ENCODE peak calls at places on chromosomes 1 and 21, in seven cellular contexts. U is breast epithelium, C is uterus, A is Peyer's patch, O is adrenal gland, H is testis, E is body of pancreas. N is an unnamed sample.

GRCh38 chr1:161484613-161485012 is 20.6 kb upstream of the FCGR2A start:
- DNase-seq in O (no peak), C (no peak), H (no peak), E (no peak), A (no peak), U (no peak), N (no peak)

GRCh38 chr1:201142011-201142853 is 12.0 kb downstream of the TMEM9 start:
- DNase-seq in U (no peak), O (no peak), E (no peak), H (peak), C (no peak), A (no peak), N (no peak)

GRCh38 chr1:221286399-221286798 is 407.2 kb downstream of the HLX start:
- DNase-seq in E (no peak), C (no peak), A (no peak), U (no peak), H (no peak), O (no peak), N (no peak)

GRCh38 chr1:59815892-59816291 is 1.1 kb downstream of the HOOK1 start:
- DNase-seq in H (no peak), O (no peak), C (no peak), E (no peak), A (no peak), U (no peak), N (no peak)

GRCh38 chr1:77039739-77040138 is 172.5 kb downstream of the ST6GALNAC5 start:
- DNase-seq in U (no peak), H (peak), C (peak), A (no peak), O (peak), E (peak), N (peak)

GRCh38 chr1:226009650-226010044 is 10.5 kb upstream of the SDE2 start:
- DNase-seq in E (no peak), H (no peak), C (no peak), O (no peak), U (no peak), A (no peak), N (no peak)

GRCh38 chr1:13892671-13893325 is 192.8 kb downstream of the PRDM2 start:
- DNase-seq in E (no peak), H (peak), A (peak), C (no peak), O (no peak), U (no peak), N (peak)

GRCh38 chr1:2803086-2803930 is 1.8 kb upstream of the TTC34 start:
- DNase-seq in H (no peak), E (no peak), A (no peak), U (no peak), O (no peak), C (no peak), N (no peak)

GRCh38 chr1:186550832-186551231 is 89.9 kb upstream of the PDC start:
- DNase-seq in E (no peak), A (no peak), C (no peak), H (no peak), U (no peak), O (no peak), N (no peak)

GRCh38 chr21:45253633-45254556 is 33.8 kb downstream of the POFUT2 start:
- DNase-seq in U (no peak), A (no peak), O (no peak), H (no peak), E (no peak), C (no peak), N (no peak)

GRCh38 chr1:118388341-118388740 is 203.3 kb upstream of the SPAG17 start:
- DNase-seq in A (no peak), O (no peak), E (no peak), U (no peak), H (no peak), C (no peak), N (no peak)

GRCh38 chr1:41158147-41158875 is 83.8 kb downstream of the SCMH1 start:
- DNase-seq in E (no peak), O (no peak), A (no peak), C (no peak), H (no peak), U (no peak), N (no peak)

GRCh38 chr1:41721039-41721438 is 197.7 kb downstream of the HIVEP3 start:
- DNase-seq in C (no peak), A (no peak), U (no peak), O (no peak), E (no peak), H (no peak), N (no peak)

GRCh38 chr21:33198346-33199135 is 31.2 kb upstream of the IFNAR2 start:
- DNase-seq in E (peak), O (peak), C (no peak), A (no peak), U (no peak), H (peak), N (no peak)

GRCh38 chr1:182206628-182207239 is 145.2 kb upstream of the ZNF648 start:
- DNase-seq in C (peak), O (peak), H (peak), A (no peak), U (no peak), E (peak), N (peak)

GRCh38 chr1:151134396-151134795 is 12.0 kb downstream of the SEMA6C start:
- DNase-seq in A (no peak), H (no peak), O (no peak), C (no peak), E (no peak), U (no peak), N (no peak)

GRCh38 chr1:33347650-33347992 is 26.7 kb upstream of the A3GALT2 start:
- DNase-seq in A (no peak), U (no peak), H (peak), O (peak), C (peak), E (no peak), N (peak)

GRCh38 chr1:29747136-29747670 is 510.9 kb downstream of the PTPRU start:
- DNase-seq in U (no peak), E (no peak), C (no peak), H (no peak), O (no peak), A (peak), N (no peak)

GRCh38 chr1:27954186-27954585 is 5.6 kb upstream of the XKR8 start:
- DNase-seq in O (no peak), U (no peak), C (no peak), A (no peak), E (no peak), H (no peak), N (no peak)
- TF ChIP-seq POLR2A in O (no peak), U (no peak), C (no peak), A (no peak), E (no peak), H (no peak), N (no peak)

GRCh38 chr1:217079579-217079978 is 356.4 kb upstream of the ESRRG start:
- DNase-seq in U (no peak), E (no peak), A (no peak), O (no peak), C (no peak), H (no peak), N (no peak)
- H3K27ac ChIP-seq in U (peak), E (no peak), A (no peak), O (no peak), C (no peak), H (no peak), N (no peak)

GRCh38 chr1:8261398-8261762 is 56.5 kb upstream of the SLC45A1 start:
- DNase-seq in E (no peak), O (no peak), H (no peak), C (no peak), U (no peak), A (no peak), N (no peak)

GRCh38 chr1:8267307-8267706 is 50.6 kb upstream of the SLC45A1 start:
- DNase-seq in A (no peak), E (no peak), C (no peak), H (no peak), O (no peak), U (no peak), N (no peak)

GRCh38 chr1:8263806-8264205 is 54.1 kb upstream of the SLC45A1 start:
- DNase-seq in O (no peak), C (no peak), A (no peak), E (no peak), U (no peak), H (no peak), N (no peak)

GRCh38 chr1:8266436-8267165 is 51.3 kb upstream of the SLC45A1 start:
- DNase-seq in U (no peak), A (no peak), H (no peak), E (no peak), O (no peak), C (no peak), N (no peak)
- TF ChIP-seq POLR2A in U (no peak), A (no peak), H (no peak), E (no peak), O (no peak), C (no peak), N (no peak)

DNA sequence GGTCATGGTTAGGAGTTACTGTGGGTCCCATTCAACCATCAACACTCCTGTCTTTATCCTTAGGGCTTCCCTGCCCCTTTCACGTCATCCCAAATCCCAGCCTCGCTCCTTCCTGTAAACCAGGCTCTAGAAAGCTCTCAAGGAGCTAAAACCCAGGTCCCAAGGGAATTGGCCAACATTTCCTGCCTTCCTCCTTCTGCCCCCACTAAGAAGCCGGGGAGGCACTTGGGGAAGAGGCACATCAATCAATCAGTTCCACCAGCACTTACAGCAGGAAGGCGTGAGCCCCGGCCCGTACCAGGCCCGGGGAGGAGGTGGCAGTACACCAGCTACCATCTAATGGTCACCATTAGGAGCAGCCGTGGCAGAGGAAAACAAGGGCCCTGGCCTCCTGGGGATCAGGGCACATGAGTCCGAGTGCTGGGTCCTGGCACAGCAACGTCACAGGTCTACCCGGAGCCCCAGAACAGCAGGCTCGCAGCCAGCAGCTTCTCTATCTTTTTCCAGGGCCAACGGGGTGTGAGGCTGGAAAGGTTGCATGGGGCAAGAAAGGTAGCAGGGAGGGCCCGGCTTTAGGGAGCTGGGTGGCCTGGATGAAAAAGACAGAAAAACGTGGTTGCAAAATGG is 108.6 kb downstream of the CASZ1 start:
- DNase-seq in H (no peak), A (no peak), U (no peak), C (no peak), E (peak), O (no peak), N (no peak)
- H3K27ac ChIP-seq in H (no peak), A (peak), U (peak), C (peak), E (peak), O (no peak), N (no peak)

GRCh38 chr1:185044981-185045792 is at the start of gene RNF2:
- DNase-seq in H (peak), C (peak), E (peak), A (peak), O (peak), U (peak), N (peak)
- TF ChIP-seq POLR2A in H (no peak), C (peak), E (peak), A (peak), O (peak), U (no peak), N (no peak)

GRCh38 chr1:234530641-234531040 is 51.7 kb upstream of the TARBP1 start:
- DNase-seq in A (no peak), H (no peak), U (no peak), E (no peak), C (peak), O (no peak), N (no peak)

GRCh38 chr1:234528073-234528865 is 49.3 kb upstream of the TARBP1 start:
- DNase-seq in C (peak), H (no peak), E (no peak), A (no peak), U (no peak), O (no peak), N (no peak)

GRCh38 chr1:234529095-234529494 is 50.1 kb upstream of the TARBP1 start:
- DNase-seq in C (peak), H (no peak), A (no peak), O (no peak), E (no peak), U (no peak), N (no peak)

GRCh38 chr1:234531181-234532132 is 52.5 kb upstream of the TARBP1 start:
- DNase-seq in O (peak), A (no peak), E (peak), C (peak), H (peak), U (peak), N (peak)

GRCh38 chr1:234529661-234530237 is 50.8 kb upstream of the TARBP1 start:
- DNase-seq in A (no peak), C (peak), E (no peak), U (no peak), O (no peak), H (no peak), N (no peak)
- H3K27ac ChIP-seq in A (peak), C (peak), E (peak), U (peak), O (no peak), H (no peak), N (peak)

DNA sequence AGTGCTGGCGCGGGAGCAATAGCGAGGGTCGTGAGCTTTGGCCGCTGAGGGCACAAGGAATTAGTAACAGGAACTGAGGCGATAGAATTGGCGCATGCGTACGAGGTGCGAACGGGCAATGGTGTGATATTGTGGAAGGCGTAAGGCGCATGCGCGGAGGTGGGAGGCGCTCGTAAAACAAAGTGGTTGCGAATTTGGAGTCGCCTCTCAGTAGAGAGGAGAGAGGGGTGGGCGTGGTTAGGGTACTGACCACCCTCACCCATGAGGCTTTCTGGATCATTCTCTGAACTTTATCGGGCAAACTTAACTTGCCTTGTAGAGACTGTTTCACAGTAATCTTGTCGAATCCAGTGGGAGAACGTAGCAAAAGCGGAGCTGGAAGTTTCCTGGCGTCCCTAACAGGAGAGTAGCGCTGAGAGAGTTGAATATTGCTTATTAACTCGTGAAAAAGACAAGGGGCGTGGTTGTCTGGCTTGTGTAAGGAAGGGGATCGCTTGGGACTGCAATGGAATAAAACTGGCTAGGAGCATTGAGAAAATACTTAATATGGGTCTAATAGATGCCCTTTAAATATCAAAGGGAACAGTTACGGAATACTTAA is 427 bp downstream of the CKS1B start:
- DNase-seq in A (peak), O (peak), U (peak), E (peak), H (peak), C (peak), N (peak)
- TF ChIP-seq POLR2A in A (peak), O (peak), U (no peak), E (peak), H (peak), C (peak), N (peak)

GRCh38 chr1:91730781-91731732 is 154.9 kb downstream of the TGFBR3 start:
- DNase-seq in A (no peak), C (peak), O (peak), H (no peak), U (peak), E (peak), N (no peak)

GRCh38 chr1:91731815-91732214 is 154.1 kb downstream of the TGFBR3 start:
- DNase-seq in H (no peak), U (no peak), E (peak), C (peak), A (no peak), O (no peak), N (no peak)

GRCh38 chr1:91727763-91728162 is 158.2 kb downstream of the TGFBR3 start:
- DNase-seq in E (no peak), C (no peak), U (no peak), H (no peak), O (no peak), A (no peak), N (no peak)

GRCh38 chr1:91732291-91732953 is 153.5 kb downstream of the TGFBR3 start:
- DNase-seq in E (no peak), C (peak), H (no peak), U (no peak), A (no peak), O (peak), N (no peak)

DNA sequence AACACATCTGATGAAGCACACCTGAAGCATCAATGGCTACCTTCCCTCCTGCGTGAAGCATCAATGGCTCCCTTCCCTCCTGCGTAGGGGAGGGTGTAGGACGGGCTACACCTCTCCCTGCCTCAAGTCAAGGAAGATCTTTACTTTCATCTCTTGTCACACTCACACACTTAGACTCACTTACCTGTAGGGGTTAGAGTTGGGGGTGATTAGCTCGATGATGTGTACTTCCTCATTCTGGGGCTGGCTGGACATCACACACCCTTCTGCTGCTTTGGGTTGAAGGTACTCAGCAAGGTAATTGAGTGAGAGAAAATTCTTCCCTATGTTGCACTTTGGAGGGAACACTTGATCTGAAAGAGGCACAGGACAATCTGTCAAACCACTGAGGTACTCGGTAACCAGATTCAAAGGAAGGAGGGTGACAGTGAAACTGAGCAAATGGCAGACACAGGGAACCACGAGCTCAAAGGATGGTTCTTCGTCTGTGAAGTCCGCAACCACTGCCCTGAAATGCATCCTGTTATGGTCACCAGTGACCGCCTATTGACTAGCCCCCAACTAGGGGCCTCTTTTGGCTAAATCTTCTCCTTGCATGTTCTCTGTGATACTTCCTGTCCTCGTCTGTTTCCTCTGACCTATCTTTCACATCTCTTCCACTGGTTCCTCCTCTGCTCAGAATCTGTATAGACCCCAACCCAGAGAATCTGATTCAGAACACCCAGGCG is 156.2 kb downstream of the TGFBR3 start:
- DNase-seq in C (no peak), O (no peak), U (no peak), H (no peak), A (no peak), E (no peak), N (no peak)
- H3K27ac ChIP-seq in C (peak), O (peak), U (peak), H (no peak), A (peak), E (no peak), N (no peak)

DNA sequence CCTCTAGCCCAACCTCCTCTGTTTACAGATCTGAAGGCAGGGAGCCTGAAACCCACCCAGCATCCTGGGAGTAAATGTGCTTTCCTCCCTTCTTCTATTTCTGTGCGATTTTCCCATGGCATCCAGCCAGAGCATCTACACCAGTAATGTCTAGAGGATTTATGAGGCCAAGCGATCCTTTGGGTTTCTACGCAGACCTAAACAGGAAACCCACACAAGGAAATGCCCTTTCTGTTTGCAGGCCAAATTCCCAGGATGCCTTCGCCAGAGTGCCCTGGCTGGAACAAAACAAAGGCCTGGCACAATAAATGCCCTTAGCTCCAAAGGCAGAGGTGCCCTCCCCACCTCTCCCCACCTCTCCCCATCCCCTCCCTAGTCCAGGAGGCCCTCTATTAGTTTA is 110.5 kb upstream of the CDC42BPA start:
- DNase-seq in C (peak), A (no peak), E (peak), H (no peak), O (peak), U (no peak), N (no peak)
- TF ChIP-seq POLR2A in C (no peak), A (no peak), E (no peak), H (no peak), O (no peak), U (no peak), N (no peak)

N was measured in ovary.